ENCODE peak calls at places on chromosome 2, in six cellular contexts. R is IMR-90; U is psoas muscle; B is CD8-positive, alpha-beta memory T cell; S is effector memory CD4-positive, alpha-beta T cell; E is cardiac muscle cell. A is an unnamed sample. For H3K27me3, the result is how much of the 10 kb centered on the place peaks cover.

GRCh38 chr2:136117909-136118818 is at the start of gene CXCR4:
- DNase-seq in R (peak), U (peak), B (peak), S (peak), E (peak), A (peak)

GRCh38 chr2:187956906-187957534 is 334.7 kb upstream of the GULP1 start:
- DNase-seq in R (no peak), U (no peak), B (no peak), S (no peak), E (no peak), A (no peak)

GRCh38 chr2:71789556-71790219 is 336.3 kb downstream of the DYSF start:
- DNase-seq in R (no peak), U (no peak), B (no peak), S (no peak), E (peak), A (no peak)

GRCh38 chr2:237561221-237561620 is 5.2 kb upstream of the PRLH start:
- DNase-seq in R (no peak), U (no peak), B (no peak), S (no peak), E (no peak), A (no peak)

GRCh38 chr2:151156943-151157705 is 104.5 kb downstream of the RBM43 start:
- DNase-seq in R (peak), U (no peak), B (no peak), S (no peak), E (peak), A (no peak)

GRCh38 chr2:229910832-229911412 is 10.9 kb downstream of the TRIP12 start:
- DNase-seq in R (no peak), U (no peak), B (no peak), S (no peak), E (no peak), A (peak)

GRCh38 chr2:79984476-79984875 is 320.1 kb downstream of the LRRTM1 start:
- DNase-seq in R (peak), U (no peak), B (no peak), S (no peak), E (no peak), A (no peak)

GRCh38 chr2:10109311-10109710 is 13.2 kb upstream of the RRM2 start:
- DNase-seq in R (no peak), U (no peak), B (no peak), S (no peak), E (peak), A (no peak)

GRCh38 chr2:40004336-40004735 is 225.3 kb upstream of the THUMPD2 start:
- DNase-seq in R (peak), U (no peak), B (no peak), S (no peak), E (peak), A (no peak)

GRCh38 chr2:88452980-88453582 is 588 bp upstream of the FOXI3 start:
- DNase-seq in R (no peak), U (no peak), B (no peak), S (no peak), E (peak), A (no peak)
- H3K27me3 ChIP-seq in R (under half), U (half or more), B (under half), S (under half), E (half or more), A (under half)

DNA sequence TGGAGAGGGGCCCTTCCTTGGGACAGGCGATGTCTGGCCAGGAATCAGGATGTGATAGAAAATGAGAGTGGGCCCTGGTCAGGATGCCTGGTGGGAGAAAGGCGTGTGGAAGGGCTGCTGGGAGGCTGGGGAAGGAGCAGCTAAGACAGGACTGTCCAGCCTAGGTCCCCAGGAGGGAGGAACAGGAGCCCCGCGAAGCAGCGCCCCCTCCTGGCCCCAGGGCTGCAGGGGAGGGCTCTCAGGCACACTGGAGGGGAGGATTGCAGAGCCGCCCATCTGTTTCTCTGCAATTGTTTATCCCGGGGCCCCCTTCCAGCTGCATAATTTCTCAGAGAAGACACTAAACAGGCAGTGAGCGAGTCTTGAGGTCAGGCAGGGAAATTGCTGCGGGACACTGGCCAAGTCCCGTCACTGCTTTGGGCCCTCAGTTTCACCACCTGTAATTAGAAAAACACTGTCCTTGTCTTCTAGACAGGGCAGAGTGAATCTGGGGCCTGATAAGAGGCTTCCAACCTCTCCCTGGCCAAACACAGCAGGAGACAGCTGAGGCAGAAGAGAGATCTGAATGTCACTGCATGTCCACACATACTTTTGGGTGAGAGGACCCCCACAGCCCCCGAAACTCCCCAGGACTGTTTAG is 3.9 kb upstream of the NPPC start:
- DNase-seq in R (peak), U (peak), B (no peak), S (no peak), E (peak), A (no peak)
- H3K27me3 ChIP-seq in R (half or more), U (half or more), B (under half), S (under half), E (half or more), A (under half)

DNA sequence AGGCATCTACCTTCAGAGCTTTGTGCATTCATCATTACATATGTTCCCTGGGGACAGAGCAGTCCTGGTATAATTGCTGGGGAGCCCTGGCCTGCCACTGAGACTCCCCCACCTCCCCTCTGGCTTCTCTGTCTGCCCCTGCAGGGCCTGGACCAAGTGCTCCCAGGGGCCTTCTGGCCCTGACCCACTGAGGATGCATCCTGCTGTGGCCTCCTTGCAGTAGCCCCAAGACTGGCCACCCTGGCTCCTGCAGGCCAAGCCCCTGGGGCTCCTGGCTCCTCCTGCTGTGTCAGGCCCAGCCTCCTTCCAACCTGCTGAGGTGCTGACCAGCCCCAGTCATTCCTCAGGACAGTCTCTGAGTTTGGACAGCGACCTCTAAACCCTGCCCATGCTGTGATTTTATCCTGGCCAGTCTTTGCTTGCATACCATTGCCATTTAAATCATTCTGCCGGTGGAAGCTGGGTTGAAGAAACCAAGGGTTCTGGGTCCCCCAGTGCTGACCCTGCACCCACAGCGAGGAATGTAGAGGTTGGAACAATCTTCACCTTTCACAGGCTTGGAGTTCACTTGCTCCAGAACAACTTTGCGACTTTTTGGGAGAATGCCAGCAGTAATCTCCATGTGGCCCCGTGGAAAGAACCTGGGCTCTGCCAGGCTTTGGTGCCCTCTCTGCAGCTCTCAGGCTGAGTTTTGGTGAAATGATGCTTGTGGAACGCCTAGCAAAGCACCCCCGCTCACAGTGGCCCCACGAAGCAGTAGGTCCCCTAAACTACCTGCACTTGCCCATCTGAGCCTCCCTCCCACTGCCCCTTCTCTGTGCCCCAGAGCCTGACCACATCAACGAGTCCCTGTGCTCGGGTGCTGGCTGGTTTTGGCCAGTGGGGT is 167.3 kb upstream of the GLI2 start:
- DNase-seq in R (no peak), U (no peak), B (no peak), S (no peak), E (no peak), A (no peak)
- H3K27me3 ChIP-seq in R (under half), U (under half), B (under half), S (under half), E (under half), A (under half)

GRCh38 chr2:170142502-170142901 is 35.4 kb upstream of the MYO3B start:
- DNase-seq in R (no peak), U (no peak), B (no peak), S (no peak), E (no peak), A (no peak)

GRCh38 chr2:170141865-170142264 is 36.1 kb upstream of the MYO3B start:
- DNase-seq in R (no peak), U (no peak), B (no peak), S (no peak), E (no peak), A (no peak)

GRCh38 chr2:170145191-170145590 is 32.8 kb upstream of the MYO3B start:
- DNase-seq in R (no peak), U (no peak), B (no peak), S (no peak), E (no peak), A (no peak)

GRCh38 chr2:170144758-170145157 is 33.2 kb upstream of the MYO3B start:
- DNase-seq in R (no peak), U (no peak), B (no peak), S (no peak), E (no peak), A (no peak)

DNA sequence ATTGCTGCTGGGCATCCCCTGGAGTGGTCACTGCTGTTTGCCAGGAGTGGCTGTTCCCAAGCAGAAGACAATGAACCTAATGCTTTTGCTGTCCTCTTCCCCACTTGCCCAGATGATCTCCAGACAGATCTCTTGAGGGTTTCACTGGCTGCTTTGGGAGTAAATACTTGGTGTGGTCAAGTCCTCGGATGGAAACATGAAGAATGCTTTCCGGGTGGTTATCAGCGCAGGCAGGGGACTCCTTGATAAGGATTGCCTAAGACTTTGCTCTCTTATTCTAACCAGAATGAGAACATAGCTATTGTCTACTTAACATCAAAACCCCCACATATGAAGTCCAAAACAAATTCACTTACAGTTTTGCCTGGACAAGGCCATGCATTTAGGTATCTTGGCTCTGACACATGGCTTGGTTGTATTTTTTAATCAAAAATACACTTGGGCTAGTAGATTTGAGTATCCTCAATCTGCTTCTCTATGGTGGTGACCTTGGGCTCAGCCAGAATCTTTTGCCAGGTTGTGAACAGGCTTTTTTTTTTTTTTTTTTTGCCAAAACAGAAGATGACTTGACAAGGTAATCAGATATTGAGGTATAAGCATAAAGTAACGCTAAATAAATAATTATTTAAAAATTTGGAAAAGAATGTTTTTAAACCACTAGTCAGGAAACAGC is 34.8 kb upstream of the MYO3B start:
- DNase-seq in R (no peak), U (no peak), B (no peak), S (no peak), E (peak), A (no peak)
- H3K27me3 ChIP-seq in R (under half), U (under half), B (under half), S (under half), E (half or more), A (under half)

DNA sequence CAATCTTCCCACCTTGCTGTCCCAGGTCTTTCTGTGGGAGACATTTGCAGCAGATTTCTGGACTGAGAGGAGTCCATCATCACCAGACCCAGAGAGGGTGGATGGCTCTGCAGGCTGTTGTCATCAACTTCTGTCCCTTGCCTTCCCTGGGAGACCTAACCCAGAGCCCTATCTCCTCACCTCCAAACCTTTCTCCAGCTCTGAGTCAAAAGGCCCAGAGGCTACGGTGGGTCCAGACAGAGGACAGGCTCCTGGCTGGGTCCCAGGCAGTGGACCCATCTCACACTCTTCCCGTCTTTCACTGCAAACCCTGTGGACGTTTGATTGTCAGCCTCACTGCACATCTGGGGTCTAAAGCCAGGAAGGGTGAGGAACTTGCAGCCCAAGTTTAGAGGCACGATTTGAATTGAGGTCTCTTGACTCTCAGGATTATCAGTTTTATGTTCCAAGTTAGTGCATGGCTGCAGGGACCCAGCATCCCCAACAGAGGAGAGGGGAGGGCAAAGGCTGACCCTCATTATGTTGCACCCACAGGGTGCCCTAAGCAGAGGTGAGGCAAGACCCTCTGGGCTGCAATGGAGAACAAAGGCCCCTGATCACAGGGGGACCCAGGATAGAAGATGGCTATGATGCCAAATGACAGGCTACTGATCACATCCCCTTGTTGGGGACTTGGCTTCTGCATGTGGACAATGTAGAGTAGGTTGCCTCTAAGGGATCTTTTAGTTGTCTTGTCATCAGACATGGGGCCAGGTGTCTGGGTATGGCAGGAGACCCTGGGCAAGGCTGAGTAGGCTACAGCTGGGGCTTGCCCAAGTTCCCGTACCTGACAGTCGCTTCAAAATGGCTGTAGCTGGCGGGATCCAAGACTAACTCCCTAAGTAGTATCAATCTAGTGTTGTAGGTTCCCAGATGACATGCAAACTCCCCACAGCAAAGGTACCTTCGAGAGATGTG is 4.7 kb upstream of the GDF7 start:
- DNase-seq in R (no peak), U (no peak), B (no peak), S (no peak), E (no peak), A (no peak)
- H3K27me3 ChIP-seq in R (half or more), U (half or more), B (under half), S (under half), E (half or more), A (under half)

GRCh38 chr2:161415467-161416293 is 417 bp upstream of the TBR1 start:
- DNase-seq in R (no peak), U (no peak), B (no peak), S (no peak), E (no peak), A (no peak)
- H3K27me3 ChIP-seq in R (half or more), U (half or more), B (half or more), S (half or more), E (half or more), A (half or more)

DNA sequence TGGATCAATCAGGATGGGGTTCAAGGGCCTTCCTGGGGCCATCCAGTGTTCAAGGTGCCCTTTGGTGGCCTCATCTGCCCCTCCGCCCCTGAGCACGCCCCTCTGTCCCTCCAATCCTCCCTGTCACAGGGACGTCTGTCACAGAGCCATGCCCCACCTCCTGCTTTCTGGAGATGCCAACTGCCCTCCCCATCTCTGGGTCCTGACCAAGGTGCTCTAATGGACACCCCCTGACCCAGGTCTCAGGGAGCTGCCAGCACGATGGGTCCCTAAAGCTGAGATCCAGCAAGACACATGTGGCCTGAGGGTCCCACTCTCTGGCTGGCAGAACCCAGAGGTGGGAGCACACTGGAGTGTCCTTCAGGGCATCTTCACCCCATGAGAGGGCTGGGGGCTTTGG is 2.1 kb upstream of the TEKT4 start:
- DNase-seq in R (no peak), U (no peak), B (no peak), S (no peak), E (no peak), A (no peak)
- H3K27me3 ChIP-seq in R (under half), U (under half), B (under half), S (under half), E (under half), A (under half)

GRCh38 chr2:1869248-1869647 is 124.9 kb upstream of the PXDN start:
- DNase-seq in R (no peak), U (no peak), B (no peak), S (no peak), E (no peak), A (no peak)
- H3K27me3 ChIP-seq in R (under half), U (under half), B (under half), S (under half), E (under half), A (under half)

A was measured in small intestine.